ENCODE peak calls at places on chromosomes 4 and X, in four cellular contexts. K is fibroblast of lung; B is uterus; O is CD4-positive, alpha-beta memory T cell. R is an unnamed sample. For H3K36me3, H3K9me3 and H3K4me1, the result is how much of the 10 kb centered on the place peaks cover.

GRCh38 chr4:83603130-83603529 is 67.2 kb downstream of the GPAT3 start:
- DNase-seq in K (no peak), O (no peak), B (no peak), R (no peak)

GRCh38 chr4:40515398-40516293 is 114.0 kb downstream of the RBM47 start:
- DNase-seq in K (peak), O (no peak), B (no peak), R (no peak)

GRCh38 chr4:102076622-102077021 is 268.7 kb downstream of the SLC39A8 start:
- DNase-seq in B (no peak), O (no peak), K (no peak), R (no peak)

GRCh38 chrX:154593201-154593600 is 8.3 kb downstream of the CTAG1A start:
- DNase-seq in B (no peak), O (no peak), K (no peak), R (no peak)

GRCh38 chr4:24105183-24106039 is 215.6 kb upstream of the PPARGC1A start:
- DNase-seq in B (peak), O (no peak), K (peak), R (no peak)

GRCh38 chrX:39201305-39201990 is 400.2 kb downstream of the MID1IP1 start:
- DNase-seq in O (no peak), B (no peak), K (no peak), R (no peak)

GRCh38 chr4:17781072-17781830 is at the start of gene FAM184B:
- DNase-seq in K (no peak), O (no peak), B (no peak), R (no peak)

GRCh38 chr4:29560452-29560851 is 1159.7 kb upstream of the PCDH7 start:
- DNase-seq in O (no peak), K (no peak), B (no peak), R (no peak)

DNA sequence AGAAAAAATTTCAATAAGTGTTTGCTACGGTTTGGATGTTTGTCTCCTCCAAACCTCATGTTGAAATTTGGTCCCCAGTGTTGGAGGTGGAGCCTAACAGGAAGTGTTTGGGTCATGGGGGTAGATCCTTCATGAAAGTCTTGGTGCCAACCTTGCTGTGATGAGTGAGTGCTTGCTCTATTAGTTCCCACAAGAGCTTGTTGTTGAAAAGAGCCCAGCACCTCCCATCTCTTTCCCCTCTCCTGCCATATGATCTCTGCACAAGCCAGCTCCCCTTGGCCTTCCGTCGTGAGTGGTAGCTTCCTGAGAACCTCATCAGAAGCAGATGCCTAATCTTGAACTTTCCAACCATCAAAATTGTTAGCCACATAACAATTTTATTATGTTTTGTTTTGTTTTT is 10.3 kb upstream of the RAB40A start:
- DNase-seq in B (no peak), O (no peak), K (no peak), R (no peak)
- H3K36me3 ChIP-seq in B (under half), O (under half), K (under half), R (under half)

DNA sequence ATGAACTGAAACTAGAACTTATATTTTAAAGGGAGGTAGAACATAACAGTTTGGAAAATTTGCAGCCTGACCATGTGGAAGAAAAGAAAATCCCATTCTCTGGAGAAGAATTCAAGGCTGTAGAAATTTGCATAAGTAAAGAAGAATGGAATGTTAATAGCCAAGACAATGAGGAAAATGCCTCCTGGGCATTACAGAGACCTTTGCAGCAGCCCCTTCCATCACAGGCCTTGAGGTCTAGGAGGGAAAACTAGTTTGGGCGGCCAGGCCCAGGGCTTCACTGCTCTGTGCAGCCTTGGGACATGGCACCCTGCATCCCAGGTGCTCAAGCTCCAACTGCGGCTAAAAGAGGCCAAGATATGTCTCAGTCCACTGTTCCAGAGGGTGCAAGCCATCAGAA is 1506.8 kb downstream of the PCDH18 start:
- DNase-seq in O (no peak), B (no peak), K (no peak), R (no peak)
- H3K9me3 ChIP-seq in O (under half), B (under half), K (under half), R (under half)

DNA sequence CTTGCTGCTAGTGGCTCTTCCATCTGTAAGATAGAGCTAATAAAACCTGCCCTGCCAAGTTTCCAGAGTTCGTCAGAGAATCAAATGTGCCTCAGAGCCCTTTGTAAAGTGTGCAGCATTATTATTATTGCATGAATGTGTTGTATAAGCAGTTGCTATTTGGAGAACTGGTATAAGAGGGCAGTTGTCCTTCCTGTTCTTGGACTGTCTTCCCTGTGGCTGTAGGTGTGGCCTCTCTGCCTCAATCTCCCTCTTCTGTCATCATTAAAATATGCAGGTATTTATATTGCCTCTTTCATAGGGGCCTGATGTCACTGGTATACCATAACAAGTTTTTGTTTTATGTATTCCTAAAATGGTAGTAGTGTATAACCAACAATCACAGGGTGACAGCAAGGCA is 3.8 kb downstream of the MTM1 start:
- DNase-seq in O (no peak), B (no peak), K (no peak), R (no peak)
- H3K4me1 ChIP-seq in O (half or more), B (under half), K (under half), R (under half)

GRCh38 chr4:53459548-53459947 is 82.1 kb downstream of the FIP1L1 start:
- DNase-seq in O (no peak), B (no peak), K (peak), R (no peak)

GRCh38 chr4:53465291-53465690 is 87.8 kb downstream of the FIP1L1 start:
- DNase-seq in O (no peak), B (no peak), K (no peak), R (no peak)

GRCh38 chr4:53463340-53463739 is 85.9 kb downstream of the FIP1L1 start:
- DNase-seq in K (no peak), B (no peak), O (no peak), R (no peak)

GRCh38 chr4:53465891-53466290 is 88.5 kb downstream of the FIP1L1 start:
- DNase-seq in O (no peak), K (no peak), B (no peak), R (no peak)

DNA sequence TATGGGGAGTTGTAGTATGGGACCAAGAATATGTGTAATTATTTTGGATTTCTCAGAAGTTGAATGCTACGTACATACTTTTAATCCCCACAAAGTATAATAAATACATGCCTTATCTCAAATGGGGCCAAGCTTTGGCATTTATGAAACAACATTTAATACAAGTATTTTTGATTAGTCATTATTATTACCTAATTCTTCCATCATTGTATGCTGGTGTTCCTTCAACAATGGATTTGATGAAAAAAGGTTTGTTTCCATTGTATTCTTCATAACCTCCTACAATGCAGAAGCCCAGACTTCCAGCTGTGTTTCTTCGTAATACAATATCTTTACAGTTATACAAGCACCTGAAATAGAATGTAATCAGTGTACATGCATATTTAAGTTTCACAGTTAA is 83.8 kb downstream of the FIP1L1 start:
- DNase-seq in B (no peak), O (no peak), K (no peak), R (no peak)
- H3K36me3 ChIP-seq in B (under half), O (under half), K (under half), R (half or more)

DNA sequence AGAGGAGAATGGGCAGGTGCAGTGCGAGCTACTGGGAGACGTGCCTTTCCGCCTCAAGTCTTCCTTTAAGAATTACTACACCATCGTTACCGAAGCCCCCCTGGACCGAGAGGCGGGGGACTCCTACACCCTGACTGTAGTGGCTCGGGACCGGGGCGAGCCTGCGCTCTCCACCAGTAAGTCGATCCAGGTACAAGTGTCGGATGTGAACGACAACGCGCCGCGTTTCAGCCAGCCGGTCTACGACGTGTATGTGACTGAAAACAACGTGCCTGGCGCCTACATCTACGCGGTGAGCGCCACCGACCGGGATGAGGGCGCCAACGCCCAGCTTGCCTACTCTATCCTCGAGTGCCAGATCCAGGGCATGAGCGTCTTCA is 2.2 kb downstream of the PCDH10 start:
- DNase-seq in B (no peak), K (peak), O (no peak), R (peak)
- H3K9me3 ChIP-seq in B (under half), K (under half), O (under half), R (under half)

GRCh38 chr4:16382571-16382970 is 156.3 kb upstream of the TAPT1 start:
- DNase-seq in B (no peak), K (no peak), O (no peak), R (no peak)

GRCh38 chr4:16387448-16387847 is 161.2 kb upstream of the TAPT1 start:
- DNase-seq in O (no peak), B (no peak), K (no peak), R (no peak)

GRCh38 chr4:16384496-16384895 is 158.2 kb upstream of the TAPT1 start:
- DNase-seq in K (no peak), B (no peak), O (no peak), R (no peak)
- H3K4me1 ChIP-seq in K (under half), B (under half), O (under half), R (under half)

GRCh38 chrX:41031256-41031967 is 53.8 kb upstream of the USP9X start:
- DNase-seq in K (no peak), B (no peak), O (no peak), R (no peak)

GRCh38 chrX:41035582-41035981 is 49.7 kb upstream of the USP9X start:
- DNase-seq in B (no peak), K (no peak), O (no peak), R (no peak)

GRCh38 chrX:41033299-41033698 is 51.9 kb upstream of the USP9X start:
- DNase-seq in K (no peak), B (no peak), O (no peak), R (no peak)

GRCh38 chrX:41036668-41037326 is 48.4 kb upstream of the USP9X start:
- DNase-seq in O (no peak), B (no peak), K (no peak), R (no peak)
- H3K36me3 ChIP-seq in O (under half), B (under half), K (under half), R (under half)